ENCODE peak calls at places on chromosomes 5 and 9, in four cellular contexts. O, J, I and T are unnamed samples.

GRCh38 chr5:141941307-141941706 is 16.7 kb downstream of the PCDH12 start:
- DNase-seq in O (no peak), J (no peak), I (peak), T (no peak)

GRCh38 chr9:16150938-16151650 is 598.3 kb downstream of the CCDC171 start:
- DNase-seq in O (no peak), J (no peak), I (no peak), T (no peak)

GRCh38 chr9:32596936-32597335 is 24.0 kb upstream of the NDUFB6 start:
- DNase-seq in O (no peak), J (no peak), I (no peak), T (no peak)

GRCh38 chr9:35951736-35952135 is 6.2 kb downstream of the OR2S2 start:
- DNase-seq in O (no peak), J (no peak), I (peak), T (no peak)

GRCh38 chr5:111411321-111411720 is 101.0 kb downstream of the STARD4 start:
- DNase-seq in O (no peak), J (no peak), I (peak), T (no peak)

GRCh38 chr5:171825046-171825445 is 39.4 kb downstream of the SMIM23 start:
- DNase-seq in O (no peak), J (no peak), I (no peak), T (no peak)

GRCh38 chr5:142810891-142811290 is 40.7 kb downstream of the ARHGAP26 start:
- DNase-seq in O (no peak), J (no peak), I (no peak), T (no peak)

GRCh38 chr5:113250341-113250953 is 184.3 kb downstream of the TSSK1B start:
- DNase-seq in O (no peak), J (peak), I (no peak), T (peak)

GRCh38 chr9:4084440-4084818 is 215.4 kb downstream of the GLIS3 start:
- DNase-seq in O (no peak), J (no peak), I (no peak), T (no peak)

GRCh38 chr5:126219616-126220015 is 203.6 kb upstream of the GRAMD2B start:
- DNase-seq in O (no peak), J (no peak), I (no peak), T (no peak)

GRCh38 chr5:180545248-180545647 is 46.1 kb downstream of the SCGB3A1 start:
- DNase-seq in O (no peak), J (no peak), I (no peak), T (no peak)

GRCh38 chr9:95105519-95106287 is 211.8 kb downstream of the FANCC start:
- DNase-seq in O (no peak), J (no peak), I (no peak), T (no peak)

GRCh38 chr5:56984445-56984844 is 32.5 kb upstream of the MIER3 start:
- DNase-seq in O (no peak), J (no peak), I (no peak), T (no peak)

GRCh38 chr5:77294212-77294611 is 83.7 kb downstream of the PDE8B start:
- DNase-seq in O (no peak), J (no peak), I (no peak), T (no peak)

GRCh38 chr9:121738391-121738790 is 87.0 kb downstream of the DAB2IP start:
- DNase-seq in O (no peak), J (no peak), I (no peak), T (no peak)

GRCh38 chr5:32828492-32828891 is 117.4 kb downstream of the NPR3 start:
- DNase-seq in O (no peak), J (no peak), I (no peak), T (no peak)

GRCh38 chr5:142208777-142209312 is 100.3 kb downstream of the NDFIP1 start:
- DNase-seq in O (no peak), J (no peak), I (no peak), T (no peak)

GRCh38 chr9:37976714-37977477 is 73.0 kb upstream of the SLC25A51 start:
- DNase-seq in O (no peak), J (no peak), I (no peak), T (peak)

GRCh38 chr9:23621166-23621565 is 204.9 kb downstream of the ELAVL2 start:
- DNase-seq in O (no peak), J (no peak), I (peak), T (no peak)